ENCODE peak calls at places on chromosomes 2 and 18, in seven cellular contexts. C, Q, R, X, F, H and S are unnamed samples.

GRCh38 chr2:168212866-168213265 is 34.5 kb downstream of the STK39 start:
- DNase-seq in C (no peak), Q (no peak), R (no peak), X (no peak), F (no peak), H (no peak), S (peak)

GRCh38 chr2:24611626-24612025 is 120.6 kb downstream of the NCOA1 start:
- DNase-seq in C (no peak), Q (no peak), R (no peak), X (no peak), F (no peak), H (no peak), S (no peak)

GRCh38 chr2:217986256-217986961 is 16.4 kb downstream of the TNS1 start:
- DNase-seq in C (no peak), Q (no peak), R (no peak), X (no peak), F (no peak), H (no peak), S (no peak)

GRCh38 chr2:196262606-196263005 is 91.2 kb upstream of the STK17B start:
- DNase-seq in C (no peak), Q (no peak), R (no peak), X (no peak), F (no peak), H (no peak), S (no peak)

GRCh38 chr2:238285653-238286082 is 2.7 kb downstream of the PER2 start:
- DNase-seq in C (no peak), Q (peak), R (peak), X (peak), F (peak), H (no peak), S (peak)

GRCh38 chr18:48138211-48138610 is 207.8 kb upstream of the SMAD2 start:
- DNase-seq in C (no peak), Q (no peak), R (no peak), X (no peak), F (no peak), H (no peak), S (no peak)

GRCh38 chr2:190910341-190911136 is 29.9 kb downstream of the GLS start:
- DNase-seq in C (no peak), Q (no peak), R (no peak), X (no peak), F (no peak), H (no peak), S (peak)

GRCh38 chr18:58004317-58004716 is 39.7 kb upstream of the NEDD4L start:
- DNase-seq in C (no peak), Q (peak), R (no peak), X (no peak), F (no peak), H (no peak), S (peak)

GRCh38 chr2:189609423-189609816 is 28.8 kb upstream of the SLC40A1 start:
- DNase-seq in C (no peak), Q (no peak), R (no peak), X (no peak), F (no peak), H (no peak), S (no peak)

GRCh38 chr2:44005831-44006230 is 10.0 kb upstream of the LRPPRC start:
- DNase-seq in C (no peak), Q (no peak), R (no peak), X (no peak), F (no peak), H (no peak), S (no peak)

GRCh38 chr2:43303120-43303519 is 76.7 kb upstream of the ZFP36L2 start:
- DNase-seq in C (no peak), Q (no peak), R (no peak), X (no peak), F (no peak), H (peak), S (no peak)

GRCh38 chr2:101881131-101881530 is 110.6 kb upstream of the IL1R2 start:
- DNase-seq in C (no peak), Q (no peak), R (no peak), X (no peak), F (no peak), H (no peak), S (peak)

GRCh38 chr2:179612108-179612507 is 249.3 kb downstream of the ZNF385B start:
- DNase-seq in C (no peak), Q (no peak), R (no peak), X (no peak), F (no peak), H (no peak), S (no peak)

GRCh38 chr2:23677836-23678235 is 249.1 kb downstream of the ATAD2B start:
- DNase-seq in C (no peak), Q (no peak), R (no peak), X (no peak), F (no peak), H (no peak), S (no peak)

GRCh38 chr2:209577376-209578357 is 153.8 kb downstream of the MAP2 start:
- DNase-seq in C (no peak), Q (no peak), R (no peak), X (no peak), F (peak), H (peak), S (peak)

GRCh38 chr2:64989982-64990614 is 899 bp downstream of the SLC1A4 start:
- DNase-seq in C (peak), Q (no peak), R (no peak), X (no peak), F (peak), H (no peak), S (no peak)

GRCh38 chr18:37403100-37403781 is 162.4 kb downstream of the CELF4 start:
- DNase-seq in C (peak), Q (peak), R (peak), X (no peak), F (peak), H (no peak), S (no peak)

GRCh38 chr2:158586491-158586890 is 129.7 kb downstream of the PKP4 start:
- DNase-seq in C (no peak), Q (peak), R (no peak), X (no peak), F (no peak), H (no peak), S (no peak)

GRCh38 chr2:159362816-159363251 is 76.3 kb upstream of the WDSUB1 start:
- DNase-seq in C (no peak), Q (peak), R (no peak), X (no peak), F (no peak), H (no peak), S (peak)

GRCh38 chr2:231925303-231926179 is 655 bp downstream of the NPPC start:
- DNase-seq in C (peak), Q (peak), R (peak), X (peak), F (peak), H (peak), S (peak)

GRCh38 chr2:30235008-30235655 is 3.8 kb downstream of the LBH start:
- DNase-seq in C (no peak), Q (no peak), R (no peak), X (no peak), F (no peak), H (no peak), S (peak)

GRCh38 chr2:181140414-181140813 is 160.0 kb downstream of the UBE2E3 start:
- DNase-seq in C (no peak), Q (no peak), R (no peak), X (no peak), F (no peak), H (no peak), S (no peak)